ENCODE peak calls at places on chromosome 12, in five cellular contexts. One of them, this sample, is unnamed.

GRCh38 chr12:5480953-5481300 is 49.0 kb downstream of the NTF3 start:
- DNase-seq in GM12878: no peak
- DNase-seq in tibial artery: no peak
- DNase-seq in dorsolateral prefrontal cortex: no peak
- DNase-seq in brain microvascular endothelial cell: no peak
- DNase-seq in this sample: no peak

GRCh38 chr12:67689339-67689738 is 40.8 kb downstream of the DYRK2 start:
- DNase-seq in brain microvascular endothelial cell: no peak
- DNase-seq in tibial artery: no peak
- DNase-seq in GM12878: no peak
- DNase-seq in dorsolateral prefrontal cortex: no peak
- DNase-seq in this sample: no peak

GRCh38 chr12:95396849-95397498 is 77.0 kb upstream of the METAP2 start:
- DNase-seq in GM12878: no peak
- DNase-seq in brain microvascular endothelial cell: no peak
- DNase-seq in tibial artery: no peak
- DNase-seq in dorsolateral prefrontal cortex: no peak
- DNase-seq in this sample: no peak

GRCh38 chr12:24974216-24974615 is 25.3 kb upstream of the BCAT1 start:
- DNase-seq in GM12878: no peak
- DNase-seq in dorsolateral prefrontal cortex: no peak
- DNase-seq in tibial artery: no peak
- DNase-seq in brain microvascular endothelial cell: no peak
- DNase-seq in this sample: no peak

GRCh38 chr12:6319446-6319845 is 9.0 kb downstream of the PLEKHG6 start:
- DNase-seq in tibial artery: no peak
- DNase-seq in dorsolateral prefrontal cortex: no peak
- DNase-seq in brain microvascular endothelial cell: no peak
- DNase-seq in GM12878: no peak
- DNase-seq in this sample: no peak

GRCh38 chr12:60265741-60266140 is 669.9 kb downstream of the SLC16A7 start:
- DNase-seq in dorsolateral prefrontal cortex: no peak
- DNase-seq in tibial artery: no peak
- DNase-seq in GM12878: no peak
- DNase-seq in brain microvascular endothelial cell: no peak
- DNase-seq in this sample: no peak

GRCh38 chr12:54418441-54419087 is 502 bp downstream of the ITGA5 start:
- DNase-seq in brain microvascular endothelial cell: no peak
- DNase-seq in dorsolateral prefrontal cortex: no peak
- DNase-seq in tibial artery: no peak
- DNase-seq in GM12878: no peak
- DNase-seq in this sample: no peak

GRCh38 chr12:12770262-12770661 is 15.2 kb upstream of the APOLD1 start:
- DNase-seq in dorsolateral prefrontal cortex: no peak
- DNase-seq in GM12878: no peak
- DNase-seq in brain microvascular endothelial cell: no peak
- DNase-seq in tibial artery: no peak
- DNase-seq in this sample: no peak

GRCh38 chr12:28027947-28028724 is 55.6 kb upstream of the PTHLH start:
- DNase-seq in brain microvascular endothelial cell: no peak
- DNase-seq in GM12878: no peak
- DNase-seq in dorsolateral prefrontal cortex: no peak
- DNase-seq in tibial artery: no peak
- DNase-seq in this sample: no peak

GRCh38 chr12:12461281-12461922 is 101.3 kb downstream of the DUSP16 start:
- DNase-seq in GM12878: no peak
- DNase-seq in dorsolateral prefrontal cortex: no peak
- DNase-seq in tibial artery: no peak
- DNase-seq in brain microvascular endothelial cell: no peak
- DNase-seq in this sample: no peak

GRCh38 chr12:99983721-99984258 is 946 bp downstream of the ANKS1B start:
- DNase-seq in brain microvascular endothelial cell: no peak
- DNase-seq in GM12878: no peak
- DNase-seq in tibial artery: no peak
- DNase-seq in dorsolateral prefrontal cortex: no peak
- DNase-seq in this sample: peak; percentile 22

GRCh38 chr12:94575645-94576393 is 74.5 kb downstream of the TMCC3 start:
- DNase-seq in GM12878: no peak
- DNase-seq in dorsolateral prefrontal cortex: no peak
- DNase-seq in tibial artery: no peak
- DNase-seq in brain microvascular endothelial cell: no peak
- DNase-seq in this sample: no peak

GRCh38 chr12:19482551-19483109 is 43.3 kb downstream of the AEBP2 start:
- DNase-seq in tibial artery: no peak
- DNase-seq in brain microvascular endothelial cell: peak; percentile 36
- DNase-seq in GM12878: peak; percentile 84
- DNase-seq in dorsolateral prefrontal cortex: no peak
- DNase-seq in this sample: peak; percentile 19

GRCh38 chr12:26523708-26524150 is 309.3 kb downstream of the ITPR2 start:
- DNase-seq in GM12878: no peak
- DNase-seq in dorsolateral prefrontal cortex: peak; percentile 82
- DNase-seq in brain microvascular endothelial cell: peak; percentile 67
- DNase-seq in tibial artery: peak; percentile 98
- DNase-seq in this sample: no peak

GRCh38 chr12:114404451-114405198 is 1.3 kb downstream of the TBX5 start:
- DNase-seq in dorsolateral prefrontal cortex: no peak
- DNase-seq in tibial artery: no peak
- DNase-seq in GM12878: no peak
- DNase-seq in brain microvascular endothelial cell: no peak
- DNase-seq in this sample: peak; percentile 34

GRCh38 chr12:121224591-121224990 is 14.7 kb downstream of the P2RX4 start:
- DNase-seq in tibial artery: no peak
- DNase-seq in brain microvascular endothelial cell: no peak
- DNase-seq in GM12878: no peak
- DNase-seq in dorsolateral prefrontal cortex: no peak
- DNase-seq in this sample: no peak

GRCh38 chr12:39685854-39686608 is 66.4 kb upstream of the ABCD2 start:
- DNase-seq in tibial artery: no peak
- DNase-seq in brain microvascular endothelial cell: no peak
- DNase-seq in dorsolateral prefrontal cortex: no peak
- DNase-seq in GM12878: no peak
- DNase-seq in this sample: no peak

GRCh38 chr12:61029516-61029915 is 1230.7 kb upstream of the USP15 start:
- DNase-seq in GM12878: no peak
- DNase-seq in tibial artery: no peak
- DNase-seq in dorsolateral prefrontal cortex: no peak
- DNase-seq in brain microvascular endothelial cell: no peak
- DNase-seq in this sample: no peak

GRCh38 chr12:12561305-12562015 is 1.2 kb downstream of the DUSP16 start:
- DNase-seq in brain microvascular endothelial cell: peak; percentile 29
- DNase-seq in dorsolateral prefrontal cortex: peak; percentile 48
- DNase-seq in tibial artery: peak; percentile 87
- DNase-seq in GM12878: no peak
- DNase-seq in this sample: no peak

GRCh38 chr12:89707992-89708792 is 446 bp downstream of the ATP2B1 start:
- DNase-seq in dorsolateral prefrontal cortex: peak; percentile 36
- DNase-seq in GM12878: no peak
- DNase-seq in brain microvascular endothelial cell: peak; percentile 14
- DNase-seq in tibial artery: peak; percentile 76
- DNase-seq in this sample: peak; percentile 42

GRCh38 chr12:55822228-55822627 is 4.4 kb downstream of the ORMDL2 start:
- DNase-seq in brain microvascular endothelial cell: no peak
- DNase-seq in tibial artery: no peak
- DNase-seq in dorsolateral prefrontal cortex: no peak
- DNase-seq in GM12878: no peak
- DNase-seq in this sample: no peak

GRCh38 chr12:6416596-6416995 is 28.2 kb upstream of the CD27 start:
- DNase-seq in GM12878: no peak
- DNase-seq in dorsolateral prefrontal cortex: no peak
- DNase-seq in brain microvascular endothelial cell: no peak
- DNase-seq in tibial artery: no peak
- DNase-seq in this sample: no peak

GRCh38 chr12:19826988-19827550 is 387.8 kb downstream of the AEBP2 start:
- DNase-seq in tibial artery: no peak
- DNase-seq in dorsolateral prefrontal cortex: no peak
- DNase-seq in GM12878: no peak
- DNase-seq in brain microvascular endothelial cell: peak; percentile 19
- DNase-seq in this sample: no peak

GRCh38 chr12:16583991-16584745 is 21.8 kb downstream of the LMO3 start:
- DNase-seq in dorsolateral prefrontal cortex: no peak
- DNase-seq in brain microvascular endothelial cell: no peak
- DNase-seq in GM12878: no peak
- DNase-seq in tibial artery: no peak
- DNase-seq in this sample: no peak

GRCh38 chr12:118429703-118430383 is 53.5 kb downstream of the SUDS3 start:
- DNase-seq in tibial artery: no peak
- DNase-seq in GM12878: no peak
- DNase-seq in dorsolateral prefrontal cortex: no peak
- DNase-seq in brain microvascular endothelial cell: no peak
- DNase-seq in this sample: no peak

GRCh38 chr12:97309921-97310320 is 152.7 kb upstream of the RMST start:
- DNase-seq in brain microvascular endothelial cell: no peak
- DNase-seq in dorsolateral prefrontal cortex: no peak
- DNase-seq in GM12878: no peak
- DNase-seq in tibial artery: no peak
- DNase-seq in this sample: no peak

GRCh38 chr12:97313471-97314190 is 149.0 kb upstream of the RMST start:
- DNase-seq in tibial artery: no peak
- DNase-seq in brain microvascular endothelial cell: no peak
- DNase-seq in GM12878: no peak
- DNase-seq in dorsolateral prefrontal cortex: no peak
- DNase-seq in this sample: no peak

GRCh38 chr12:97312570-97313135 is 150.0 kb upstream of the RMST start:
- DNase-seq in tibial artery: no peak
- DNase-seq in GM12878: no peak
- DNase-seq in brain microvascular endothelial cell: no peak
- DNase-seq in dorsolateral prefrontal cortex: no peak
- DNase-seq in this sample: no peak

GRCh38 chr12:97306121-97306520 is 156.5 kb upstream of the RMST start:
- DNase-seq in dorsolateral prefrontal cortex: no peak
- DNase-seq in GM12878: peak; percentile 53
- DNase-seq in tibial artery: no peak
- DNase-seq in brain microvascular endothelial cell: no peak
- DNase-seq in this sample: no peak

DNA sequence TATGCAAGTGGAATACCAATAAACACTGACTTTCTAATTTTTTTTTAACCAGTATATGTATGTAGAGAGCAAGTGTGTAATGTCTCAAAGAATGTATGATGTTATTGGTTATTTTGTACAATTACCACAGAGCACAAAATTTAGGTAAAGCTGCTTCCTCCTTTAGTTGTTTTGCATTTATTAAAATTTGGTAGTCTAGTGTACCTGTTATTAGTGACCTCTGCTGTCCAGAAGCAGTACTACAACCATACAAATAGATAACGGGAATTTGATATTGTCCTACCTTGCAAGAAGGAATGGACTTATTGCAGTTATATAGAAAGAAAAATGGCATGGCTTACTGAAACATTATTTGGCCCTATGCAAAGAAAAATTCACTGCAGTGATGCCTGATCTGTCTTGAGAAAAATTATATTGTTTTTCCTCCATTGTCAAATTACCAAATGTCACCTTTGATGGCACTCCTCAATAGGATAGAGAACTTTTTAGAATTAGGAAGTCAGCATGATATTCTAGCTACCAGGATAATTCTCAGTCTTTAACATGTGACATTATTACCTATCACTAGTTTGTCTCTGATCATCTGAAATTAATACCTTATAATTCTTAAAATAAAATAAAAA is 153.9 kb upstream of the RMST start:
- DNase-seq in dorsolateral prefrontal cortex: no peak
- DNase-seq in brain microvascular endothelial cell: peak; percentile 31
- DNase-seq in tibial artery: no peak
- DNase-seq in GM12878: peak; percentile 15
- DNase-seq in this sample: no peak
- TF ChIP-seq CTCF in dorsolateral prefrontal cortex: peak; percentile 84
- TF ChIP-seq CTCF in brain microvascular endothelial cell: peak; percentile 47
- TF ChIP-seq CTCF in tibial artery: peak; percentile 63
- TF ChIP-seq CTCF in GM12878: peak; percentile 57
- TF ChIP-seq CTCF in this sample: peak; percentile 55

GRCh38 chr12:109797905-109798669 is 35.1 kb downstream of the TRPV4 start:
- DNase-seq in brain microvascular endothelial cell: no peak
- DNase-seq in GM12878: no peak
- DNase-seq in dorsolateral prefrontal cortex: no peak
- DNase-seq in tibial artery: no peak
- DNase-seq in this sample: no peak
- TF ChIP-seq CTCF in brain microvascular endothelial cell: peak; percentile 51
- TF ChIP-seq CTCF in GM12878: peak; percentile 21
- TF ChIP-seq CTCF in dorsolateral prefrontal cortex: no peak
- TF ChIP-seq CTCF in tibial artery: no peak
- TF ChIP-seq CTCF in this sample: peak; percentile 37

GRCh38 chr12:62813031-62813829 is 121.7 kb downstream of the PPM1H start:
- DNase-seq in GM12878: no peak
- DNase-seq in brain microvascular endothelial cell: peak; percentile 50
- DNase-seq in dorsolateral prefrontal cortex: peak; percentile 73
- DNase-seq in tibial artery: peak; percentile 75
- DNase-seq in this sample: peak; percentile 42
- TF ChIP-seq CTCF in GM12878: peak; percentile 78
- TF ChIP-seq CTCF in brain microvascular endothelial cell: peak; percentile 90
- TF ChIP-seq CTCF in dorsolateral prefrontal cortex: peak; percentile 61
- TF ChIP-seq CTCF in tibial artery: peak; percentile 45
- TF ChIP-seq CTCF in this sample: peak; percentile 87

GRCh38 chr12:108647199-108647935 is 13.7 kb upstream of the SELPLG start:
- DNase-seq in GM12878: no peak
- DNase-seq in dorsolateral prefrontal cortex: no peak
- DNase-seq in tibial artery: no peak
- DNase-seq in brain microvascular endothelial cell: no peak
- DNase-seq in this sample: no peak
- TF ChIP-seq CTCF in GM12878: peak; percentile 8
- TF ChIP-seq CTCF in dorsolateral prefrontal cortex: no peak
- TF ChIP-seq CTCF in tibial artery: no peak
- TF ChIP-seq CTCF in brain microvascular endothelial cell: peak; percentile 39
- TF ChIP-seq CTCF in this sample: no peak

GRCh38 chr12:91326043-91327027 is 143.7 kb upstream of the DCN start:
- DNase-seq in brain microvascular endothelial cell: peak; percentile 74
- DNase-seq in tibial artery: no peak
- DNase-seq in dorsolateral prefrontal cortex: no peak
- DNase-seq in GM12878: no peak
- DNase-seq in this sample: peak; percentile 25
- TF ChIP-seq CTCF in brain microvascular endothelial cell: peak; percentile 76
- TF ChIP-seq CTCF in tibial artery: peak; percentile 64
- TF ChIP-seq CTCF in dorsolateral prefrontal cortex: peak; percentile 78
- TF ChIP-seq CTCF in GM12878: peak; percentile 61
- TF ChIP-seq CTCF in this sample: peak; percentile 70

DNA sequence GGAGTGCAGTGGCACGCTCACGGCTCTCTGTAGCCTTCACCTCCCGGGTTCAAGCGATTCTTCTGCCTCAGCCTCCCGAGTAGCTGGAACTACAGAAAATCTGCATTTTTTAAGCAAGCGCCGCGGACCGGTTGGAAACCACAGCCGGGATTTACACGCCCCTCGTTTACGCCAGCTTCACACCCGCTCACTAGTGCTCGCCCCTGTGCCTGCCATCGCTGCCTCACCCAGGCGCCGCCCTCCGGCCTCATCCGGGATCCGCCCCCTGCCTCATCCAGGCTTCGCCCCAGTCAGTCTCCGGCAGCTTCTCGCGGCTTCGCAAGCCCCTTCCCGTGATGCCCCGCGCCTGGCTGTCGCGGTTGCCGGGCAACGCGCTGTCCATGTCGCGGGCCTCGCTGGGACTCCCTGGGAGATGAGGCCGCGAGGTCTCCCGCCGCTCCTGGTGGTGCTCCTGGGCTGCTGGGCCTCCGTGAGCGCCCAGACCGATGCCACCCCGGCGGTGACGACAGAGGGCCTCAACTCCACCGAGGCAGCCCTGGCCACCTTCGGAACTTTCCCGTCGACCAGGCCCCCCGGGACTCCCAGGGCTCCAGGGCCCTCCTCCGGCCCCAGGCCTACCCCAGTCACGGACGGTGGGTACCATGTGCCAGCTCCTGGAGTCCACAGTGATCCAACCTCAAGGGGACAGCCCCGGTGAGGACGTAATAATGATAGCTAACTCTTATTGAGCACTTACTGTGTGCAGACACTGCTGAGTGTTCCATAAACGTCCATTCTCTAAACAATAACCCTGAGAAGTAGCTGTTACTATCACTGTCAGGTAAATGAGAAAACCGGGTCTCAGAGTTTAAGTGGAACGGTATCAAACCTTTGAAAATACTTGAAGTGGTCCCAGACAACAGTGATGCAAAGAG is at the start of gene TCTN1:
- DNase-seq in brain microvascular endothelial cell: peak; percentile 93
- DNase-seq in GM12878: peak; percentile 70
- DNase-seq in dorsolateral prefrontal cortex: peak; percentile 97
- DNase-seq in tibial artery: peak; percentile 98
- DNase-seq in this sample: peak; percentile 94
- TF ChIP-seq CTCF in brain microvascular endothelial cell: no peak
- TF ChIP-seq CTCF in GM12878: no peak
- TF ChIP-seq CTCF in dorsolateral prefrontal cortex: peak; percentile 33
- TF ChIP-seq CTCF in tibial artery: no peak
- TF ChIP-seq CTCF in this sample: no peak